ENCODE peak calls at places on chromosomes 5 and 9, in four cellular contexts. One of them, this sample, is unnamed.

GRCh38 chr5:79396265-79396664 is 117.7 kb downstream of the HOMER1 start:
- DNase-seq in activated CD4-positive, CD25-positive, alpha-beta regulatory T cell treated with anti-CD3 and anti-CD28 coated beads, Interleukin-2, amount 50 U/mL, for 16 hours: no peak
- DNase-seq in AG08396: no peak
- DNase-seq in lower leg skin: no peak
- DNase-seq in this sample: no peak

GRCh38 chr5:56669534-56670483 is 145.5 kb upstream of the MAP3K1 start:
- DNase-seq in activated CD4-positive, CD25-positive, alpha-beta regulatory T cell treated with anti-CD3 and anti-CD28 coated beads, Interleukin-2, amount 50 U/mL, for 16 hours: no peak
- DNase-seq in lower leg skin: peak
- DNase-seq in AG08396: no peak
- DNase-seq in this sample: no peak

GRCh38 chr9:86303316-86303975 is 21.1 kb upstream of the ISCA1 start:
- DNase-seq in AG08396: no peak
- DNase-seq in lower leg skin: no peak
- DNase-seq in activated CD4-positive, CD25-positive, alpha-beta regulatory T cell treated with anti-CD3 and anti-CD28 coated beads, Interleukin-2, amount 50 U/mL, for 16 hours: peak
- DNase-seq in this sample: peak

GRCh38 chr5:96997265-96997859 is 61.5 kb downstream of the LNPEP start:
- DNase-seq in lower leg skin: no peak
- DNase-seq in AG08396: peak
- DNase-seq in activated CD4-positive, CD25-positive, alpha-beta regulatory T cell treated with anti-CD3 and anti-CD28 coated beads, Interleukin-2, amount 50 U/mL, for 16 hours: no peak
- DNase-seq in this sample: no peak

GRCh38 chr5:16737620-16738364 is 121.0 kb upstream of the RETREG1 start:
- DNase-seq in lower leg skin: no peak
- DNase-seq in AG08396: no peak
- DNase-seq in activated CD4-positive, CD25-positive, alpha-beta regulatory T cell treated with anti-CD3 and anti-CD28 coated beads, Interleukin-2, amount 50 U/mL, for 16 hours: no peak
- DNase-seq in this sample: no peak

GRCh38 chr9:134128727-134129679 is 6.9 kb upstream of the WDR5 start:
- DNase-seq in activated CD4-positive, CD25-positive, alpha-beta regulatory T cell treated with anti-CD3 and anti-CD28 coated beads, Interleukin-2, amount 50 U/mL, for 16 hours: no peak
- DNase-seq in lower leg skin: no peak
- DNase-seq in AG08396: no peak
- DNase-seq in this sample: no peak

GRCh38 chr9:29640507-29640906 is 2067.2 kb upstream of the C9orf72 start:
- DNase-seq in activated CD4-positive, CD25-positive, alpha-beta regulatory T cell treated with anti-CD3 and anti-CD28 coated beads, Interleukin-2, amount 50 U/mL, for 16 hours: no peak
- DNase-seq in lower leg skin: no peak
- DNase-seq in AG08396: no peak
- DNase-seq in this sample: no peak

GRCh38 chr5:67481362-67481761 is 284.8 kb upstream of the CD180 start:
- DNase-seq in activated CD4-positive, CD25-positive, alpha-beta regulatory T cell treated with anti-CD3 and anti-CD28 coated beads, Interleukin-2, amount 50 U/mL, for 16 hours: no peak
- DNase-seq in lower leg skin: no peak
- DNase-seq in AG08396: no peak
- DNase-seq in this sample: no peak

GRCh38 chr9:137296214-137297059 is 5.6 kb downstream of the NRARP start:
- DNase-seq in AG08396: no peak
- DNase-seq in activated CD4-positive, CD25-positive, alpha-beta regulatory T cell treated with anti-CD3 and anti-CD28 coated beads, Interleukin-2, amount 50 U/mL, for 16 hours: no peak
- DNase-seq in lower leg skin: no peak
- DNase-seq in this sample: no peak

GRCh38 chr9:130842547-130842946 is 7.5 kb downstream of the ABL1 start:
- DNase-seq in lower leg skin: no peak
- DNase-seq in AG08396: no peak
- DNase-seq in activated CD4-positive, CD25-positive, alpha-beta regulatory T cell treated with anti-CD3 and anti-CD28 coated beads, Interleukin-2, amount 50 U/mL, for 16 hours: no peak
- DNase-seq in this sample: no peak

GRCh38 chr5:73272351-73272750 is 99.4 kb downstream of the TMEM174 start:
- DNase-seq in lower leg skin: no peak
- DNase-seq in AG08396: no peak
- DNase-seq in activated CD4-positive, CD25-positive, alpha-beta regulatory T cell treated with anti-CD3 and anti-CD28 coated beads, Interleukin-2, amount 50 U/mL, for 16 hours: no peak
- DNase-seq in this sample: no peak

GRCh38 chr9:37324691-37325490 is 97.6 kb upstream of the GRHPR start:
- DNase-seq in lower leg skin: no peak
- DNase-seq in AG08396: no peak
- DNase-seq in activated CD4-positive, CD25-positive, alpha-beta regulatory T cell treated with anti-CD3 and anti-CD28 coated beads, Interleukin-2, amount 50 U/mL, for 16 hours: no peak
- DNase-seq in this sample: no peak

GRCh38 chr5:114789773-114790402 is 379.8 kb downstream of the TRIM36 start:
- DNase-seq in activated CD4-positive, CD25-positive, alpha-beta regulatory T cell treated with anti-CD3 and anti-CD28 coated beads, Interleukin-2, amount 50 U/mL, for 16 hours: no peak
- DNase-seq in AG08396: no peak
- DNase-seq in lower leg skin: no peak
- DNase-seq in this sample: no peak

GRCh38 chr9:76701441-76702031 is 62.7 kb upstream of the PCA3 start:
- DNase-seq in activated CD4-positive, CD25-positive, alpha-beta regulatory T cell treated with anti-CD3 and anti-CD28 coated beads, Interleukin-2, amount 50 U/mL, for 16 hours: no peak
- DNase-seq in AG08396: no peak
- DNase-seq in lower leg skin: no peak
- DNase-seq in this sample: no peak

GRCh38 chr9:91833878-91834255 is 116.2 kb downstream of the ROR2 start:
- DNase-seq in AG08396: no peak
- DNase-seq in lower leg skin: no peak
- DNase-seq in activated CD4-positive, CD25-positive, alpha-beta regulatory T cell treated with anti-CD3 and anti-CD28 coated beads, Interleukin-2, amount 50 U/mL, for 16 hours: no peak
- DNase-seq in this sample: no peak

GRCh38 chr5:150751096-150751891 is 7.5 kb downstream of the DCTN4 start:
- DNase-seq in activated CD4-positive, CD25-positive, alpha-beta regulatory T cell treated with anti-CD3 and anti-CD28 coated beads, Interleukin-2, amount 50 U/mL, for 16 hours: no peak
- DNase-seq in lower leg skin: no peak
- DNase-seq in AG08396: no peak
- DNase-seq in this sample: no peak

GRCh38 chr9:121561385-121562222 is 62.0 kb upstream of the GGTA1 start:
- DNase-seq in activated CD4-positive, CD25-positive, alpha-beta regulatory T cell treated with anti-CD3 and anti-CD28 coated beads, Interleukin-2, amount 50 U/mL, for 16 hours: no peak
- DNase-seq in AG08396: no peak
- DNase-seq in lower leg skin: no peak
- DNase-seq in this sample: no peak

GRCh38 chr9:81092057-81092456 is 597.3 kb downstream of the TLE1 start:
- DNase-seq in activated CD4-positive, CD25-positive, alpha-beta regulatory T cell treated with anti-CD3 and anti-CD28 coated beads, Interleukin-2, amount 50 U/mL, for 16 hours: no peak
- DNase-seq in AG08396: no peak
- DNase-seq in lower leg skin: no peak
- DNase-seq in this sample: no peak

GRCh38 chr9:81682797-81683196 is 6.5 kb downstream of the TLE1 start:
- DNase-seq in activated CD4-positive, CD25-positive, alpha-beta regulatory T cell treated with anti-CD3 and anti-CD28 coated beads, Interleukin-2, amount 50 U/mL, for 16 hours: no peak
- DNase-seq in lower leg skin: no peak
- DNase-seq in AG08396: no peak
- DNase-seq in this sample: no peak

GRCh38 chr5:145244788-145245187 is 590.4 kb downstream of the PRELID2 start:
- DNase-seq in AG08396: no peak
- DNase-seq in activated CD4-positive, CD25-positive, alpha-beta regulatory T cell treated with anti-CD3 and anti-CD28 coated beads, Interleukin-2, amount 50 U/mL, for 16 hours: no peak
- DNase-seq in lower leg skin: no peak
- DNase-seq in this sample: no peak

GRCh38 chr5:140205216-140205615 is 30.2 kb downstream of the CYSTM1 start:
- DNase-seq in lower leg skin: no peak
- DNase-seq in activated CD4-positive, CD25-positive, alpha-beta regulatory T cell treated with anti-CD3 and anti-CD28 coated beads, Interleukin-2, amount 50 U/mL, for 16 hours: no peak
- DNase-seq in AG08396: no peak
- DNase-seq in this sample: no peak

GRCh38 chr5:126674145-126674544 is 73.4 kb downstream of the PHAX start:
- DNase-seq in activated CD4-positive, CD25-positive, alpha-beta regulatory T cell treated with anti-CD3 and anti-CD28 coated beads, Interleukin-2, amount 50 U/mL, for 16 hours: no peak
- DNase-seq in lower leg skin: no peak
- DNase-seq in AG08396: no peak
- DNase-seq in this sample: no peak

GRCh38 chr9:91253488-91253887 is 108.2 kb downstream of the AUH start:
- DNase-seq in AG08396: no peak
- DNase-seq in activated CD4-positive, CD25-positive, alpha-beta regulatory T cell treated with anti-CD3 and anti-CD28 coated beads, Interleukin-2, amount 50 U/mL, for 16 hours: no peak
- DNase-seq in lower leg skin: no peak
- DNase-seq in this sample: peak

GRCh38 chr5:7650755-7651154 is 200.2 kb downstream of the CFAP90 start:
- DNase-seq in activated CD4-positive, CD25-positive, alpha-beta regulatory T cell treated with anti-CD3 and anti-CD28 coated beads, Interleukin-2, amount 50 U/mL, for 16 hours: no peak
- DNase-seq in lower leg skin: no peak
- DNase-seq in AG08396: no peak
- DNase-seq in this sample: no peak

GRCh38 chr5:127596501-127596900 is 52.4 kb upstream of the CTXN3 start:
- DNase-seq in AG08396: no peak
- DNase-seq in lower leg skin: no peak
- DNase-seq in activated CD4-positive, CD25-positive, alpha-beta regulatory T cell treated with anti-CD3 and anti-CD28 coated beads, Interleukin-2, amount 50 U/mL, for 16 hours: no peak
- DNase-seq in this sample: no peak

GRCh38 chr5:33362915-33363314 is 77.8 kb upstream of the TARS1 start:
- DNase-seq in activated CD4-positive, CD25-positive, alpha-beta regulatory T cell treated with anti-CD3 and anti-CD28 coated beads, Interleukin-2, amount 50 U/mL, for 16 hours: no peak
- DNase-seq in AG08396: no peak
- DNase-seq in lower leg skin: no peak
- DNase-seq in this sample: no peak

GRCh38 chr9:136149853-136150252 is 31.2 kb upstream of the TMEM250 start:
- DNase-seq in activated CD4-positive, CD25-positive, alpha-beta regulatory T cell treated with anti-CD3 and anti-CD28 coated beads, Interleukin-2, amount 50 U/mL, for 16 hours: no peak
- DNase-seq in lower leg skin: no peak
- DNase-seq in AG08396: no peak
- DNase-seq in this sample: no peak

GRCh38 chr9:6098431-6098830 is 83.0 kb upstream of the RANBP6 start:
- DNase-seq in activated CD4-positive, CD25-positive, alpha-beta regulatory T cell treated with anti-CD3 and anti-CD28 coated beads, Interleukin-2, amount 50 U/mL, for 16 hours: no peak
- DNase-seq in lower leg skin: no peak
- DNase-seq in AG08396: no peak
- DNase-seq in this sample: no peak